ENCODE peak calls at places on chromosomes 13 and 19, in six cellular contexts. I, T, S, Q, Y and J are unnamed samples.

GRCh38 chr19:34096020-34096915 is 76.0 kb upstream of the LSM14A start:
- DNase-seq in S (peak), I (no peak), T (peak), Q (peak), Y (peak), J (peak)

GRCh38 chr13:48068036-48068435 is 26.9 kb downstream of the MED4 start:
- DNase-seq in S (peak), T (no peak), I (no peak), Q (no peak), Y (no peak), J (no peak)

GRCh38 chr13:41500501-41500900 is 43.2 kb downstream of the RGCC start:
- DNase-seq in Q (no peak), T (no peak), I (no peak), S (no peak), Y (no peak), J (no peak)

GRCh38 chr13:114142640-114143490 is 10.4 kb upstream of the RASA3 start:
- DNase-seq in S (no peak), I (no peak), T (no peak), Y (no peak), Q (no peak), J (peak)

GRCh38 chr13:99959538-99960230 is 11.9 kb downstream of the ZIC5 start:
- DNase-seq in T (no peak), Q (no peak), Y (no peak), S (no peak), I (no peak), J (no peak)

GRCh38 chr19:12938536-12939291 is at the start of gene CALR:
- DNase-seq in Y (no peak), S (no peak), Q (peak), I (no peak), T (peak), J (peak)

GRCh38 chr19:16463991-16464575 is 7.7 kb downstream of the EPS15L1 start:
- DNase-seq in I (no peak), Q (no peak), S (peak), T (no peak), Y (peak), J (no peak)

GRCh38 chr13:51298812-51299211 is 40.7 kb upstream of the SERPINE3 start:
- DNase-seq in I (no peak), S (no peak), Q (peak), T (peak), Y (no peak), J (no peak)

GRCh38 chr19:20182232-20182785 is 15.3 kb downstream of the ZNF486 start:
- DNase-seq in I (no peak), T (no peak), S (no peak), Q (no peak), Y (no peak), J (no peak)

GRCh38 chr13:113402471-113403254 is 38.7 kb upstream of the GRTP1 start:
- DNase-seq in S (no peak), T (no peak), Q (no peak), Y (no peak), I (no peak), J (no peak)

GRCh38 chr19:41799444-41800000 is 3.1 kb downstream of the CEACAM3 start:
- DNase-seq in Y (no peak), T (peak), Q (no peak), S (peak), I (no peak), J (no peak)

GRCh38 chr13:113304121-113304520 is 7.1 kb downstream of the LAMP1 start:
- DNase-seq in S (no peak), Y (no peak), I (no peak), T (no peak), Q (no peak), J (no peak)

GRCh38 chr13:108769213-108770070 is 140.0 kb downstream of the MYO16 start:
- DNase-seq in Y (peak), I (no peak), Q (no peak), S (no peak), T (peak), J (peak)

GRCh38 chr13:30422056-30422914 is at the start of gene UBE2L5:
- DNase-seq in S (peak), I (no peak), Q (peak), T (peak), Y (peak), J (peak)

GRCh38 chr13:45086484-45086883 is 33.8 kb upstream of the GTF2F2 start:
- DNase-seq in Y (no peak), Q (no peak), S (no peak), T (no peak), I (no peak), J (no peak)

GRCh38 chr19:5961969-5962945 is 15.7 kb downstream of the RANBP3 start:
- DNase-seq in Q (peak), T (no peak), S (peak), I (no peak), Y (no peak), J (peak)

GRCh38 chr13:36766295-36766694 is 52.7 kb upstream of the RFXAP start:
- DNase-seq in T (peak), Q (no peak), Y (no peak), S (peak), I (no peak), J (no peak)

GRCh38 chr13:60811581-60811980 is 414.6 kb downstream of the TDRD3 start:
- DNase-seq in S (no peak), I (no peak), Y (no peak), Q (no peak), T (no peak), J (no peak)
- TF ChIP-seq MYC in S (no peak), I (no peak), Y (no peak), Q (no peak), T (no peak), J (no peak)

GRCh38 chr13:75544681-75545333 is 4.8 kb upstream of the UCHL3 start:
- DNase-seq in Q (no peak), I (no peak), S (peak), T (peak), Y (no peak), J (peak)
- H3K4me3 ChIP-seq in Q (no peak), I (no peak), S (no peak), T (no peak), Y (no peak), J (no peak)

GRCh38 chr13:97360610-97361009 is 73.4 kb upstream of the RAP2A start:
- DNase-seq in Y (no peak), Q (no peak), I (no peak), T (no peak), S (no peak), J (no peak)
- TF ChIP-seq MYC in Y (no peak), Q (no peak), I (no peak), T (no peak), S (no peak), J (no peak)

DNA sequence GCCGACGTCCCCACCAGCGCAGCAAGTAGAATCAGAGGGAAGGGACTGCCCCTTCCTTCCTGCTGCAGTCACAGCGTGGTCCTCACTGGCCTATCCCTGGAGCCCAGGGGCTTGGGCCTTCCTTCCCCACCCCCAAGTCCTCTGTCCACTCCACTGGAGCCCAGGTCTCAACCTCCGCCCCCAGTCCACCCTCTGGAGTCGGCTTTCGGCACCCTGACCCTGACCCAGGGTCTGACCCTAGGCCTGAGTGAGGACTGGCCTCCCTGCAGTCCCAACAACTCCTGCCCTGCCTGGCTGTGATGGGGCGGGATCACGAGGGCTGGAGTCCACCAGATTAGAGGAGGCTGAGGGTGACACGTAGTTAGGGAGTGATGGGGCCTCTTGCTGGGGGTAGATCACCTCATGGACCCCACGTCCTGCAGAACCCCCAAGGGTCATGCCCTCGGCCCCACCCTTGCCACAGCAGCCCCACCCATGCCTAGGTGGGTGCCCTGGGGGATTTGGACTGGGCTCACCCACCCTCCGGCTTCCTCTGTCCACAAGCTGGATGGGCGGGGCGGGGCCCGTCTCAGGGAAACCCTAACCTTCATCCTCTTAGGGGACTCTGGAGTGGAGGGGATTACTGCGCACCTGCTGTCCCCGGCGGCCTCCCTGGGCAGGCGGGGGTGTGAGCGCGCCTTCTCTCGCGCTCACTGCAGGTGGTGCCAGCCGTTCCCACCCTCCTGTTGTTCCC is 3.8 kb downstream of the RAX2 start:
- DNase-seq in Q (no peak), S (no peak), T (no peak), Y (no peak), I (no peak), J (no peak)
- H3K4me3 ChIP-seq in Q (no peak), S (no peak), T (no peak), Y (no peak), I (no peak), J (no peak)

DNA sequence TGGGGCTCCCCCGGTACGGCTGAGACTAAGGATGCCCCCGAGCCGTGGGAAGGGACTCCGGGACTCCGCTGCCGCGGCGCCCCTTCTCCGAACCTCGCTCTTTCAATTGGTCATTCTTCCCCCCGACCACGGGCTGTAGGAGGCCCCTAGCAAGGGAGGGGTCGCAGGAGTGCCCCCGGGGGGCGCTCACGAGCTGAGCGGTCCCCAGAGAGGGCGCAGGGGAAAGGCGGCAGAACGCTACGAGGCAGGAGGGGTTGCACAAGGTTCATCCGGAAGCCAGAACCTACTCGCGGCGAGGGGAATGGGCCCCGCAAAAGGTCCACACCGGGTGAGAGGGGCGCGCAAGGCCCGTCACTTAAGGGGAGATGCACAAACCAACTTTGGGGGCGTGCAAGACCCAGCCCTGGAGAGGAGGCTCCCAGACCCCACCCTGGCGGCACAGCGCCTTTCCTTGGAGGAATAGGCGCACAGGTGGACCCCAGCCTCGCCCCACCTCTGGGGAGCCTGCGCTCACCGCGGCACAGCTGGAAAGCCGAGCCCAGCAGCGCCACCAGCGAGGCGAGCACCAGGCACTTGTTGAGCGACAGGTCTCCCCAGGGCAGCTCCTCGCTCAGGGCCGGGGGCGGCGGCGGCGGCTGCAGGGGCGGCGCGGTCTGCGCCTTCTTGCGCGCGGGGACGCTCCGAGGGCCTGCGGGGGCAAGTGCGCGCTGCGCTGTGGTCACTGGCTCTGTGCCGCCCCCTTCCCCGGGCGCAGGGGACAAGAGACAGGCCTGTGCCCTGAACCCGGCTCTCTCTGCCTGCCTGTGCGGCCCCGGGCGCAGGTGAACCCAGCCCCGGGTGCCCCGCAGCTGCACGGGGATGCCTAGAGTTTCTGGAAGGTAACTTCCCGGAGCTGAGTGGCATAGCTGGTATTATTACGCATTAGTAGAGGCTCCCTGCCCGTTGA is 2.8 kb downstream of the JSRP1 start:
- DNase-seq in Y (no peak), Q (no peak), I (no peak), T (no peak), S (peak), J (peak)
- TF ChIP-seq MYC in Y (no peak), Q (no peak), I (no peak), T (no peak), S (peak), J (no peak)